ENCODE peak calls at places on chromosomes 12 and 14, in four cellular contexts. Q is NCI-H460, P is D721Med, N is fibroblast of gingiva. H is an unnamed sample.

GRCh38 chr14:79016828-79017505 is 846.8 kb downstream of the NRXN3 start:
- DNase-seq in N (peak), Q (no peak), P (no peak), H (no peak)

GRCh38 chr12:56808954-56809353 is 45.8 kb downstream of the HSD17B6 start:
- DNase-seq in Q (no peak), N (no peak), P (no peak), H (no peak)

GRCh38 chr14:68418192-68419118 is 374.4 kb downstream of the ZFP36L1 start:
- DNase-seq in Q (no peak), N (no peak), P (no peak), H (no peak)

GRCh38 chr12:118311666-118312065 is 61.0 kb downstream of the TAOK3 start:
- DNase-seq in Q (no peak), N (no peak), P (no peak), H (no peak)

GRCh38 chr14:31527546-31527945 is 33.7 kb upstream of the NUBPL start:
- DNase-seq in N (no peak), Q (no peak), P (no peak), H (no peak)

GRCh38 chr12:6376965-6377666 is 1.8 kb upstream of the SCNN1A start:
- DNase-seq in P (no peak), Q (no peak), N (no peak), H (no peak)

GRCh38 chr14:57960946-57961792 is 95.3 kb upstream of the SLC35F4 start:
- DNase-seq in P (no peak), N (no peak), Q (no peak), H (no peak)

GRCh38 chr14:104795781-104796681 is 483 bp upstream of the AKT1 start:
- DNase-seq in P (peak), Q (peak), N (peak), H (peak)

GRCh38 chr12:24880732-24881131 is 68.2 kb downstream of the BCAT1 start:
- DNase-seq in N (no peak), P (no peak), Q (no peak), H (no peak)

GRCh38 chr12:111766608-111767361 is at the start of gene ALDH2:
- DNase-seq in Q (peak), P (peak), N (peak), H (peak)

GRCh38 chr12:27914956-27915355 is 57.6 kb downstream of the PTHLH start:
- DNase-seq in N (no peak), P (no peak), Q (no peak), H (no peak)

GRCh38 chr12:115261249-115261648 is 577.3 kb upstream of the TBX3 start:
- DNase-seq in N (no peak), P (no peak), Q (no peak), H (no peak)

GRCh38 chr12:112798019-112798760 is 6.6 kb downstream of the RPH3A start:
- DNase-seq in P (no peak), Q (no peak), N (no peak), H (no peak)

GRCh38 chr12:43964966-43965365 is 129.1 kb downstream of the TMEM117 start:
- DNase-seq in N (no peak), P (no peak), Q (no peak), H (no peak)

GRCh38 chr12:49201595-49202295 is 12.9 kb upstream of the TUBA1A start:
- DNase-seq in P (no peak), N (peak), Q (peak), H (no peak)

GRCh38 chr12:115661103-115661502 is 616.4 kb downstream of the MED13L start:
- DNase-seq in N (peak), P (no peak), Q (no peak), H (no peak)

GRCh38 chr14:23294346-23294733 is 8.3 kb downstream of the PPP1R3E start:
- DNase-seq in Q (no peak), N (no peak), P (no peak), H (no peak)

GRCh38 chr12:85279449-85280137 is 427 bp upstream of the ALX1 start:
- DNase-seq in P (no peak), Q (no peak), N (peak), H (peak)

H was measured in left ventricle myocardium inferior.